ENCODE peak calls at places on chromosomes 3 and 15, in four cellular contexts. Z, H, M and V are unnamed samples.
A peak's percentile ranks its signal among the peaks of the same experiment; 100 is the strongest.

GRCh38 chr3:186953011-186953487 is 22.7 kb downstream of the ST6GAL1 start:
- DNase-seq in Z (no peak), H (no peak), M (no peak), V (no peak)

GRCh38 chr15:47384316-47384715 is 333.0 kb upstream of the SEMA6D start:
- DNase-seq in H (no peak), Z (no peak), M (no peak), V (no peak)

GRCh38 chr3:183213941-183214612 is 39.0 kb upstream of the B3GNT5 start:
- DNase-seq in Z (no peak), H (no peak), M (no peak), V (no peak)

GRCh38 chr3:57169872-57170623 is 4.9 kb upstream of the IL17RD start:
- DNase-seq in M (peak; percentile 84), H (peak; percentile 58), Z (peak; percentile 47), V (peak; percentile 53)

GRCh38 chr3:148466143-148466542 is 231.6 kb upstream of the AGTR1 start:
- DNase-seq in Z (no peak), M (no peak), H (no peak), V (no peak)

GRCh38 chr3:134483195-134483890 is 2.4 kb downstream of the ANAPC13 start:
- DNase-seq in M (no peak), Z (no peak), H (no peak), V (no peak)

GRCh38 chr3:9316881-9317341 is 45.9 kb upstream of the THUMPD3 start:
- DNase-seq in H (no peak), M (no peak), Z (no peak), V (no peak)

GRCh38 chr3:12127366-12127765 is 31.3 kb downstream of the TIMP4 start:
- DNase-seq in H (no peak), M (no peak), Z (no peak), V (no peak)

DNA sequence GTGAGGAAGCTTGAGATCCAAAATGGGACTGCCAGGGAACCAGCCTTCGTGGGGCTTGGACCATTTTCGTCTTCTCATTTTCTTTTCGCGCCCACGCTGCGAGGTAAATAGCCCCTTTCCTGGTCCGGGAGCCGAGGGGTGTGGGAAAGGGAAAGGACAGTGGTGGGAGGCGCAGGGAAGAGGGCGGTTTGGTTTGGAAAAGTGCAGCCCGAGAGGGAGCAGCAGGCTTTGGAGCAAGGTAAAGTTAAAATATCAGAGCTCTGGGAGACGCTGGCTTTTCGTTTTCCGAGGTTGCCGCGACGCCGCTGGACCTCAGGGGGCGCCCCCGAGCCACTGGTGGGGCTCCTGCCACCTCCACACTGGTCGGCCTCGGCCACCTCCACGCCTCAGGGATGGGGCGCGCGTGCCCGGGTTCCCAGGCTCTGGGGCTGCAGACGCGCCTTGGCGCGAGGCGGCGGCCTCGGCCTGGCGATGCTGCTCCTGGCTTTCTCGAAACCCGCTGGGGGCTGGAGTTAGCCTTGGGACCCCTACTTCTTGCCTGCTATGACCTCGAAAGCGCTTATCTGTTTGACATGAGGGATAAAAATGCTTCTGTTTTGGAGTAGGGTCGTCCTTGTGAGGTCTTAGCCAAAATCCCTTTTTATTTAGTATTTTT is 3.2 kb downstream of the PTPRG start:
- DNase-seq in H (no peak), Z (peak; percentile 15), M (peak; percentile 79), V (peak; percentile 57)
- TF ChIP-seq TAF1 in H (no peak), Z (no peak), M (no peak), V (no peak)

GRCh38 chr3:21055015-21055414 is 696.0 kb downstream of the ZNF385D start:
- DNase-seq in M (no peak), Z (no peak), H (no peak), V (no peak)
- TF ChIP-seq POLR2AphosphoS5 in M (no peak), Z (no peak), H (no peak), V (no peak)

DNA sequence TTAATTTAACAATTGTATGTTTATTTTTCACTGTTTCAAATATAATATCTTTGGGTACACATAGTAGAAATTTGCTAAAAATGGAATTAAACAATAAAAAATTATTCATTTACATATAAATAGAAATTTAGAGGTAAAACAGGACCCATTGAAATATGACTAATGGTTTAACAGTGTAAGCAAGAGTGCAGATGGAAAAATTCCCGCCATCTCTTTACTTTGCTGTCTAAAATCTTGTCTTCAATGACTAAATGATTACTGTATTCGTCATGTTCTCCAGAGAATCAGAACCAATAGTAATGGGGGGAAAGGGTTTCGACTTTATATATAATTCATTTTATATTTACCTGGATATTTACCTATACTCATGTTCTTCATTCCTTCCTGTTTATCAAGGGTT is 163.1 kb downstream of the IL1RAP start:
- DNase-seq in H (no peak), Z (no peak), M (no peak), V (no peak)
- TF ChIP-seq TAF1 in H (no peak), Z (no peak), M (no peak), V (no peak)

GRCh38 chr3:66441124-66441523 is 59.7 kb downstream of the LRIG1 start:
- DNase-seq in H (no peak), M (no peak), Z (no peak), V (no peak)
- TF ChIP-seq POLR2AphosphoS5 in H (no peak), M (no peak), Z (no peak), V (no peak)

DNA sequence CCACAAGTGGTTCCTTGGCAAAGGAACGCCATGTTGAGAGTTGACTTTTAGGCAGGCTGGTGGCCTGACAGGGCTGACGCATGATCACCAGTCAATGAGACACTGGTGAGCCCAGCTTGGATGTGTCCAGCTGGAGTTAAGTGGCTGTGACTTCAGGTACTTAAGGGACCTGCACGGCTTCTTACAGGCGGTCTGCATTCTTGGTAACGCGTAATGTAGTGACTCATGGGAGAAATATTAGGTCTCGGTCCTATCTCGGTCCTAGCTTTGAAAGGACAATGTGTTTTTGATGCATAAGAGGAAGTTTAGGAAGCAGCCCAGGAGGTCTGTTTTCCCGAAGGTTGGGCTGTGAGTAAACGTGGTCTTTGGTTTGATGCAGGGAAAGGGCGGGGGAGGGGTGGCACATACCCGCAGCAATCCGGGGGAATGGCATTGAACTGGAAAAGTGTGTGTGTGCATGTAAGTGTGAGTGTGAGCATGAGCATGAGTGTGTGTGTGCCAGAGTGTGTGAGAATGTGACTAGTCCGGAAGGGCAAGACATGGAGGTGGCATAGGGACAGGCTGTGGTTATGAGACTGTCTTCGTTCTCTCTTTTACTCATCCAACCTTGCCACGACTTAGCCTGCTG is 55.3 kb downstream of the FAM43A start:
- DNase-seq in H (peak; percentile 64), M (no peak), Z (no peak), V (no peak)
- TF ChIP-seq TAF1 in H (no peak), M (no peak), Z (no peak), V (no peak)

GRCh38 chr15:70196314-70197291 is 98.9 kb upstream of the TLE3 start:
- DNase-seq in M (no peak), Z (peak; percentile 74), H (peak; percentile 89), V (peak; percentile 77)
- TF ChIP-seq POLR2AphosphoS5 in M (peak; percentile 17), Z (peak; percentile 33), H (no peak), V (peak; percentile 53)

GRCh38 chr3:24963762-24964625 is 464.1 kb upstream of the RARB start:
- DNase-seq in M (peak; percentile 10), Z (no peak), H (peak; percentile 15), V (no peak)
- TF ChIP-seq TAF1 in M (no peak), Z (no peak), H (no peak), V (no peak)

DNA sequence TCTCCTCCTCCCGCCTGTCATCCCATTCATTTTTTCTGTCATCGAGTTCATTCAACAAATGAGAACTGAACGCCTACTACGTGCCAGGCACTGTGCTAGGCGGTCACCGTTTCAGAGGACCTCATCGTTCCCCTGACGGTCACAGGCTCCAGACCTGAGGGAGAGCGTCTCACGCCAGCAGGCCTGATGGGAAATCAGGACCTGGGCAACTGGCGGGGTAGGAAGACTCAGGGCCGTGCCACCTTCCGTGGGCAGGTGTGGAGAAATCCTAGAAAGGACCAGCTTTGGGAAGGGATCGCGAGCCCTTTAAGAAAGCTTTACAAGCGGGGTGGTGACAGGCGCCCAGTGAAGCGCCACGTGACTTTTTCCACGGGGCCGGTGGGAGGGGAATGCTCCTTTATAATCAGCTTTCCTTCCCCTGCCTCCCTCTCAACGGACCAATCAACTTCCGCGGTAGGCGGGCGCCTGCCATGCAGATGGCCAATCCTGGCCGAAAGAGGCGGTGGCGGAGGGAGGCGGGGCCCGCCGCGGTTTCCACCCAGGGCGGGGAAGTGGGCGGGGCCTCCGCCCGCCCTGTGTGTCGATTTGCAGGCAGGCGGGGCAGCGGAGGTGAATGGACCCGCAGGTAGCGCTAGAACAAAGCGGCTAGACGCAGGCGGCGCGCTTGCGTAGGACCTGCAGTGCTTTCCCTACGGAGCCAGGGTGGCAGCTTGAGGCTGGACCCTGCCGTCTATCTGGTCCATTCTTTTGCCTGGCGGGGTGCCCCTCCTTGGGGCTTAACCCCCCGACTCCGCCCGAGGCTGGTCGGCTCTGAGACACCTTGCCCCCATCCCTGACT is 816 bp upstream of the DUSP7 start:
- DNase-seq in M (peak; percentile 97), Z (peak; percentile 95), H (peak; percentile 97), V (peak; percentile 96)
- TF ChIP-seq POLR2AphosphoS5 in M (peak; percentile 52), Z (no peak), H (peak; percentile 51), V (no peak)

GRCh38 chr3:38002291-38002876 is 11.8 kb downstream of the VILL start:
- DNase-seq in Z (no peak), M (no peak), H (no peak), V (no peak)
- TF ChIP-seq TAF1 in Z (no peak), M (no peak), H (no peak), V (no peak)

GRCh38 chr3:16821053-16821452 is 63.7 kb upstream of the PLCL2 start:
- DNase-seq in Z (no peak), H (no peak), M (no peak), V (no peak)
- TF ChIP-seq POLR2AphosphoS5 in Z (no peak), H (no peak), M (no peak), V (no peak)